ENCODE peak calls at places on chromosomes 11 and 22, in six cellular contexts. S is upper lobe of left lung, H is spleen, O is body of pancreas, W is ovary, P is suprapubic skin. Z is an unnamed sample. For H3K4me1 and H3K27me3, the result is how much of the 10 kb centered on the place peaks cover.

GRCh38 chr11:120223793-120224192 is 13.0 kb downstream of the OAF start:
- DNase-seq in H (peak), W (no peak), P (no peak), O (no peak), S (no peak), Z (no peak)

GRCh38 chr11:104803770-104804169 is 94.5 kb downstream of the CASP12 start:
- DNase-seq in W (no peak), S (no peak), O (no peak), P (no peak), H (no peak), Z (no peak)

GRCh38 chr11:95337175-95337957 is 106.4 kb upstream of the SESN3 start:
- DNase-seq in P (peak), O (peak), W (peak), S (peak), H (peak), Z (no peak)

GRCh38 chr11:85935751-85936150 is 80.6 kb downstream of the CCDC83 start:
- DNase-seq in P (no peak), W (no peak), O (no peak), H (no peak), S (no peak), Z (no peak)

GRCh38 chr11:85299247-85299646 is 327.9 kb downstream of the DLG2 start:
- DNase-seq in S (no peak), O (no peak), W (no peak), H (no peak), P (no peak), Z (no peak)

GRCh38 chr11:72738199-72739141 is 13.7 kb downstream of the ARAP1 start:
- DNase-seq in P (no peak), W (no peak), O (peak), S (peak), H (peak), Z (peak)

GRCh38 chr11:117419136-117419914 is 91.7 kb downstream of the CEP164 start:
- DNase-seq in W (no peak), O (no peak), P (peak), H (peak), S (no peak), Z (no peak)

GRCh38 chr11:17257200-17257599 is 19.3 kb upstream of the NUCB2 start:
- DNase-seq in H (no peak), O (no peak), S (no peak), W (no peak), P (no peak), Z (no peak)

GRCh38 chr11:47270331-47271271 is 668 bp downstream of the MADD start:
- DNase-seq in P (no peak), H (peak), S (peak), O (peak), W (no peak), Z (no peak)

GRCh38 chr11:34053161-34053686 is 1.7 kb downstream of the CAPRIN1 start:
- DNase-seq in P (peak), W (peak), S (peak), H (peak), O (peak), Z (peak)

GRCh38 chr11:73384871-73385692 is 8.9 kb downstream of the RELT start:
- DNase-seq in P (no peak), O (peak), W (no peak), H (peak), S (peak), Z (peak)

GRCh38 chr22:27456696-27457503 is 344.7 kb downstream of the MN1 start:
- DNase-seq in W (no peak), P (no peak), H (no peak), O (no peak), S (no peak), Z (no peak)

GRCh38 chr11:38411149-38411548 is 1813.1 kb upstream of the RAG2 start:
- DNase-seq in H (no peak), P (no peak), S (no peak), O (no peak), W (no peak), Z (no peak)

GRCh38 chr11:82450996-82451395 is 282.7 kb downstream of the FAM181B start:
- DNase-seq in S (no peak), H (no peak), O (no peak), W (no peak), P (no peak), Z (no peak)

GRCh38 chr11:19696073-19696472 is 16.6 kb upstream of the NAV2 start:
- DNase-seq in S (no peak), P (no peak), H (no peak), W (no peak), O (no peak), Z (no peak)

GRCh38 chr11:122656073-122656630 is 630 bp downstream of the UBASH3B start:
- DNase-seq in O (peak), P (peak), H (peak), W (peak), S (peak), Z (no peak)

GRCh38 chr22:40289991-40290459 is 56.3 kb upstream of the ADSL start:
- DNase-seq in W (no peak), O (no peak), P (no peak), H (peak), S (peak), Z (peak)

GRCh38 chr11:63845911-63846310 is 7.0 kb downstream of the MARK2 start:
- DNase-seq in W (no peak), S (no peak), P (no peak), O (no peak), H (no peak), Z (no peak)
- H3K4me1 ChIP-seq in W (under half), S (half or more), P (half or more), O (half or more), H (half or more), Z (half or more)

GRCh38 chr11:44725016-44725651 is 1.6 kb upstream of the TSPAN18 start:
- DNase-seq in S (no peak), O (no peak), W (no peak), H (no peak), P (no peak), Z (no peak)
- H3K27me3 ChIP-seq in S (under half), O (under half), W (under half), H (under half), P (under half), Z (under half)

DNA sequence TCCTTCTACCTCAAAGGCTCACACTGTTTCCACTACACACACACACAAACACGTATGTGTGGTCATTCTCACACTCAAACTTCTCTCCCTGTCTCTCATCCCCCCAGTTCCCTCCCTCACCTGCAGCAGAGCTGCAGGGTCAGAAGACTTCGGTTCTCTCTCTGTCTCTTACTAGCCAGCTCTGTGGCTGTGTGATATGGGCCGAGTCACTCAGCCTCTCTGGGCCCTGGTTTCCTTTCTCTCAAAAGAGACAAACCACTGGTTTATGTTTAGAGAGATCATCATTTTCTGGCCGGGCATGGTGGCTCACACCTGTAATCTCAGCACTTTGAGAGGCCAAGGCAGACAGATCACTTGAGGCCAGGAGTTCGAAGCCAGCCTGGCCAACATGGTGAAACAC is 21.1 kb downstream of the TSPAN18 start:
- DNase-seq in W (no peak), S (no peak), H (no peak), O (no peak), P (peak), Z (no peak)
- TF ChIP-seq POLR2A in W (no peak), S (no peak), H (no peak), O (no peak), P (no peak), Z (no peak)

GRCh38 chr22:48644108-48644507 is 1183.6 kb downstream of the BRD1 start:
- DNase-seq in P (no peak), H (no peak), O (no peak), W (peak), S (no peak), Z (no peak)

GRCh38 chr22:48646216-48646925 is 1181.3 kb downstream of the BRD1 start:
- DNase-seq in W (no peak), P (no peak), H (no peak), S (no peak), O (no peak), Z (no peak)

GRCh38 chr22:48644997-48645396 is 1182.7 kb downstream of the BRD1 start:
- DNase-seq in O (no peak), S (no peak), W (no peak), H (no peak), P (no peak), Z (no peak)

GRCh38 chr22:48647051-48647450 is 1180.6 kb downstream of the BRD1 start:
- DNase-seq in P (no peak), H (no peak), S (no peak), O (no peak), W (no peak), Z (no peak)

GRCh38 chr22:48645766-48646165 is 1181.9 kb downstream of the BRD1 start:
- DNase-seq in S (no peak), W (no peak), O (no peak), P (no peak), H (no peak), Z (no peak)
- H3K4me1 ChIP-seq in S (under half), W (under half), O (under half), P (under half), H (under half), Z (under half)

Z was measured in esophagus squamous epithelium.